ENCODE peak calls at places on chromosome 20, in nine cellular contexts. Z is suprapubic skin, M is sigmoid colon, K is uterus, C is PC-9, Y is GM23248, E is ovary, D is BE2C, W is HCT116. S is an unnamed sample. For H3K4me1, the result is how much of the 10 kb centered on the place peaks cover.

GRCh38 chr20:33656010-33656782 is 5.9 kb upstream of the C20orf144 start:
- DNase-seq in Z (no peak), M (peak), K (no peak), C (no peak), Y (no peak), E (peak), D (no peak), W (no peak), S (no peak)

GRCh38 chr20:25985597-25985996 is 288.9 kb upstream of the ZNF337 start:
- DNase-seq in Z (no peak), M (no peak), K (no peak), C (no peak), Y (no peak), E (no peak), D (no peak), W (no peak), S (no peak)

GRCh38 chr20:8306916-8307315 is 174.8 kb downstream of the PLCB1 start:
- DNase-seq in Z (no peak), M (no peak), K (no peak), C (no peak), Y (no peak), E (no peak), D (peak), W (no peak), S (no peak)

GRCh38 chr20:6765469-6766058 is 1.9 kb upstream of the BMP2 start:
- DNase-seq in Z (no peak), M (no peak), K (no peak), C (peak), Y (peak), E (no peak), D (no peak), W (peak), S (no peak)

GRCh38 chr20:5156670-5157448 is 30.1 kb downstream of the CDS2 start:
- DNase-seq in Z (no peak), M (no peak), K (no peak), C (peak), Y (peak), E (no peak), D (no peak), W (peak), S (no peak)

GRCh38 chr20:36572701-36573102 is 695 bp upstream of the TGIF2 start:
- DNase-seq in Z (no peak), M (no peak), K (no peak), C (no peak), Y (peak), E (peak), D (no peak), W (no peak), S (no peak)

GRCh38 chr20:23441850-23442313 is 2.4 kb downstream of the CSTL1 start:
- DNase-seq in Z (no peak), M (peak), K (peak), C (peak), Y (peak), E (peak), D (peak), W (peak), S (no peak)

GRCh38 chr20:38610521-38610920 is 8.9 kb downstream of the ARHGAP40 start:
- DNase-seq in Z (no peak), M (no peak), K (no peak), C (peak), Y (peak), E (no peak), D (no peak), W (no peak), S (no peak)

GRCh38 chr20:19423097-19423891 is 210.9 kb downstream of the SLC24A3 start:
- DNase-seq in Z (no peak), M (no peak), K (no peak), C (no peak), Y (no peak), E (no peak), D (no peak), W (no peak), S (no peak)

GRCh38 chr20:24732599-24732998 is 216.5 kb upstream of the CST7 start:
- DNase-seq in Z (no peak), M (no peak), K (no peak), C (no peak), Y (no peak), E (no peak), D (no peak), W (no peak), S (no peak)

GRCh38 chr20:36311141-36311853 is 5.2 kb downstream of the DLGAP4 start:
- DNase-seq in Z (peak), M (peak), K (no peak), C (no peak), Y (peak), E (no peak), D (no peak), W (no peak), S (peak)

GRCh38 chr20:39021748-39022147 is 59.6 kb downstream of the DHX35 start:
- DNase-seq in Z (no peak), M (no peak), K (no peak), C (no peak), Y (no peak), E (no peak), D (no peak), W (no peak), S (no peak)

GRCh38 chr20:61601853-61602252 is 349.8 kb downstream of the CDH4 start:
- DNase-seq in Z (no peak), M (no peak), K (no peak), C (no peak), Y (no peak), E (no peak), D (no peak), W (no peak), S (no peak)

GRCh38 chr20:59866338-59866737 is 67.1 kb downstream of the SYCP2 start:
- DNase-seq in Z (no peak), M (no peak), K (no peak), C (no peak), Y (peak), E (no peak), D (no peak), W (no peak), S (no peak)

GRCh38 chr20:60857708-60858107 is 394.4 kb upstream of the CDH4 start:
- DNase-seq in Z (no peak), M (no peak), K (no peak), C (no peak), Y (peak), E (no peak), D (no peak), W (no peak), S (no peak)

GRCh38 chr20:16135630-16136029 is 437.6 kb downstream of the KIF16B start:
- DNase-seq in Z (no peak), M (no peak), K (no peak), C (no peak), Y (no peak), E (no peak), D (no peak), W (no peak), S (no peak)

GRCh38 chr20:40081653-40082052 is 607.4 kb downstream of the MAFB start:
- DNase-seq in Z (no peak), M (no peak), K (no peak), C (no peak), Y (no peak), E (no peak), D (no peak), W (no peak), S (no peak)

GRCh38 chr20:47576516-47577033 is 74.9 kb downstream of the NCOA3 start:
- DNase-seq in Z (no peak), M (peak), K (peak), C (peak), Y (peak), E (peak), D (peak), W (peak), S (no peak)

GRCh38 chr20:10654630-10655029 is 19.2 kb downstream of the JAG1 start:
- DNase-seq in Z (peak), M (no peak), K (no peak), C (no peak), Y (no peak), E (no peak), D (peak), W (no peak), S (no peak)

GRCh38 chr20:15700147-15700765 is 873.0 kb downstream of the KIF16B start:
- DNase-seq in Z (no peak), M (no peak), K (no peak), C (peak), Y (no peak), E (no peak), D (peak), W (no peak), S (no peak)

GRCh38 chr20:58235010-58235409 is 6.6 kb upstream of the ANKRD60 start:
- DNase-seq in Z (no peak), M (no peak), K (no peak), C (no peak), Y (no peak), E (no peak), D (no peak), W (no peak), S (no peak)

GRCh38 chr20:10662151-10662550 is 11.6 kb downstream of the JAG1 start:
- DNase-seq in Z (no peak), M (no peak), K (peak), C (no peak), Y (no peak), E (no peak), D (no peak), W (no peak), S (no peak)

GRCh38 chr20:33211817-33212424 is 5.2 kb upstream of the BPIFA3 start:
- DNase-seq in Z (no peak), M (no peak), K (no peak), C (peak), Y (peak), E (no peak), D (peak), W (peak), S (no peak)

GRCh38 chr20:50320910-50321796 is 130.5 kb downstream of the CEBPB start:
- DNase-seq in Z (peak), M (peak), K (peak), C (peak), Y (peak), E (peak), D (peak), W (peak), S (peak)

GRCh38 chr20:35145141-35145564 is 2.0 kb downstream of the EDEM2 start:
- DNase-seq in Z (no peak), M (no peak), K (peak), C (peak), Y (peak), E (no peak), D (no peak), W (peak), S (peak)

GRCh38 chr20:57310821-57311514 is 18.6 kb upstream of the SPO11 start:
- DNase-seq in Z (no peak), M (no peak), K (no peak), C (no peak), Y (no peak), E (no peak), D (no peak), W (no peak), S (peak)

GRCh38 chr20:43800186-43800585 is 73.4 kb upstream of the GTSF1L start:
- DNase-seq in Z (no peak), M (no peak), K (no peak), C (no peak), Y (no peak), E (no peak), D (no peak), W (no peak), S (peak)

GRCh38 chr20:33857722-33858563 is 46.8 kb downstream of the CHMP4B start:
- DNase-seq in Z (no peak), M (no peak), K (no peak), C (no peak), Y (no peak), E (no peak), D (no peak), W (no peak), S (no peak)

GRCh38 chr20:56517211-56517610 is 7.3 kb upstream of the FAM209A start:
- DNase-seq in Z (peak), M (no peak), K (no peak), C (no peak), Y (no peak), E (no peak), D (no peak), W (no peak), S (peak)

GRCh38 chr20:37925265-37926165 is 22.6 kb downstream of the VSTM2L start:
- DNase-seq in Z (no peak), M (no peak), K (no peak), C (no peak), Y (no peak), E (no peak), D (no peak), W (no peak), S (peak)

GRCh38 chr20:8187740-8188139 is 55.7 kb downstream of the PLCB1 start:
- DNase-seq in Z (no peak), M (no peak), K (no peak), C (no peak), Y (no peak), E (no peak), D (no peak), W (no peak), S (no peak)

GRCh38 chr20:1927217-1927616 is 32.0 kb downstream of the SIRPA start:
- DNase-seq in Z (no peak), M (no peak), K (no peak), C (no peak), Y (no peak), E (no peak), D (no peak), W (no peak), S (no peak)

GRCh38 chr20:46973801-46974200 is 79.2 kb downstream of the EYA2 start:
- DNase-seq in Z (no peak), M (no peak), K (no peak), C (no peak), Y (no peak), E (no peak), D (no peak), W (no peak), S (no peak)

GRCh38 chr20:15556869-15557268 is 1016.4 kb downstream of the KIF16B start:
- DNase-seq in Z (no peak), M (no peak), K (no peak), C (no peak), Y (no peak), E (no peak), D (no peak), W (no peak), S (no peak)

GRCh38 chr20:34397096-34397495 is 34.0 kb downstream of the ITCH start:
- DNase-seq in Z (no peak), M (no peak), K (no peak), C (no peak), Y (no peak), E (no peak), D (no peak), W (no peak), S (no peak)

GRCh38 chr20:843908-844307 is 10.4 kb downstream of the FAM110A start:
- DNase-seq in Z (no peak), M (no peak), K (no peak), C (no peak), Y (no peak), E (no peak), D (no peak), W (no peak), S (no peak)
- H3K4me1 ChIP-seq in Z (half or more), M (under half), K (under half), C (under half), Y (under half), E (under half), D (under half), W (under half), S (under half)

GRCh38 chr20:17648306-17648646 is 33.8 kb downstream of the RRBP1 start:
- DNase-seq in Z (peak), M (peak), K (no peak), C (no peak), Y (no peak), E (no peak), D (no peak), W (no peak), S (no peak)
- H3K4me1 ChIP-seq in Z (half or more), M (half or more), K (under half), C (under half), Y (under half), E (under half), D (under half), W (under half), S (under half)

GRCh38 chr20:3240776-3241363 is 1.9 kb upstream of the SLC4A11 start:
- DNase-seq in Z (no peak), M (no peak), K (no peak), C (no peak), Y (no peak), E (no peak), D (no peak), W (no peak), S (no peak)

GRCh38 chr20:3237958-3238615 is 903 bp downstream of the SLC4A11 start:
- DNase-seq in Z (no peak), M (no peak), K (no peak), C (no peak), Y (no peak), E (no peak), D (no peak), W (no peak), S (peak)

GRCh38 chr20:3239026-3239866 is at the start of gene SLC4A11:
- DNase-seq in Z (no peak), M (no peak), K (no peak), C (peak), Y (peak), E (no peak), D (peak), W (peak), S (peak)

GRCh38 chr20:3238616-3239025 is 369 bp downstream of the SLC4A11 start:
- DNase-seq in Z (no peak), M (no peak), K (no peak), C (no peak), Y (peak), E (no peak), D (no peak), W (no peak), S (peak)

DNA sequence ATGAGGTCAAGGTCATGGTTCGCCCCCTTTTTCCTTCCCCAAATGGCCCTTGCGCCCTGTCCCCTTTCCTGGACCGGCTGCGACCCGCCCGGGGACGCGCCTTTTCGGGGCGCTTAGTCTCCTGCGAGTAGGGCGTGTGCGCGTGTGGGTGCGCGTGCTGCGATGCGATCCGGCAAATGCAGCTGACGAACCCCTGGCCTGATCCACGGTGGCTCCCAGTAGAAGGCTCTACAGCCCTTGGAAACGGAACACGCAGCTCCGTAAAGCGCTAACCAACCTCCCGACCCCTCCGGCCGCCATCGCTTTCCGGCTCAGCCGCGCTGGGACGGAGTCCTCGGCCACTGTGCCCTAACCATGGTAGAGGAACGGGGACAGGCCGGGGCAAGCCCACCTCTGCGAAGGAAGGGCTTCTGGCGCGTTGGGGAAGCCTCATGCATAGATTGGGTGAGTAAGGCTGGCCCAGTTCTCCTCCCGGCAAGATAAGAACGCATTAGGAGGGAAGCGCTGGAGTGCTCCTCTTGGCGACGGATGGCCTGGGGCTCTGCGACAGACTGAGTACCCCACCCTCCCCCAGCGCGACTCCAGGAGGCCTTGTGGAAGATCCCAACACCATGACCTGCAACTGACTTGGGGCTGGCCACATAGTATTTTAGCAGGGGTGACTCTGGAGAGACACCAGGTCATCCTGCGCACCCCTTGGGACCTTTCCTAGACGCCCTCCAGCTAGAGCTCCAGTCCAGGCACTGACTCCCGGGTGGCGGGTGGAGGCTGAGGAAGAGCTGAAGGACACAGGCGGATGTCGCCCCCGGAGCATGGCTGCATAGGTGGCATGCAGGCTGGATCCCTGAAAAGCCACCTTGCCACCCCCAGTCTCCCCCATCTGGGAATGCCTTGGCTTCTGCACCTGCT is 1.1 kb upstream of the SLC4A11 start:
- DNase-seq in Z (no peak), M (no peak), K (no peak), C (no peak), Y (peak), E (no peak), D (no peak), W (no peak), S (peak)
- H3K4me1 ChIP-seq in Z (under half), M (under half), K (under half), C (under half), Y (under half), E (under half), D (under half), W (under half), S (under half)

GRCh38 chr20:62784497-62784896 is 11.8 kb upstream of the MRGBP start:
- DNase-seq in Z (no peak), M (no peak), K (no peak), C (no peak), Y (no peak), E (no peak), D (no peak), W (no peak), S (no peak)
- H3K4me1 ChIP-seq in Z (under half), M (under half), K (under half), C (under half), Y (under half), E (under half), D (under half), W (under half), S (under half)

GRCh38 chr20:49278036-49278816 is at the start of gene ZNFX1:
- DNase-seq in Z (peak), M (peak), K (peak), C (peak), Y (peak), E (peak), D (peak), W (peak), S (peak)

GRCh38 chr20:49281059-49281912 is 3.4 kb upstream of the ZNFX1 start:
- DNase-seq in Z (no peak), M (no peak), K (no peak), C (peak), Y (peak), E (no peak), D (peak), W (no peak), S (no peak)

GRCh38 chr20:49280463-49281058 is 2.7 kb upstream of the ZNFX1 start:
- DNase-seq in Z (no peak), M (no peak), K (no peak), C (no peak), Y (peak), E (no peak), D (no peak), W (no peak), S (no peak)

GRCh38 chr20:49278817-49279676 is 1.2 kb upstream of the ZNFX1 start:
- DNase-seq in Z (peak), M (no peak), K (peak), C (peak), Y (peak), E (peak), D (no peak), W (no peak), S (no peak)

DNA sequence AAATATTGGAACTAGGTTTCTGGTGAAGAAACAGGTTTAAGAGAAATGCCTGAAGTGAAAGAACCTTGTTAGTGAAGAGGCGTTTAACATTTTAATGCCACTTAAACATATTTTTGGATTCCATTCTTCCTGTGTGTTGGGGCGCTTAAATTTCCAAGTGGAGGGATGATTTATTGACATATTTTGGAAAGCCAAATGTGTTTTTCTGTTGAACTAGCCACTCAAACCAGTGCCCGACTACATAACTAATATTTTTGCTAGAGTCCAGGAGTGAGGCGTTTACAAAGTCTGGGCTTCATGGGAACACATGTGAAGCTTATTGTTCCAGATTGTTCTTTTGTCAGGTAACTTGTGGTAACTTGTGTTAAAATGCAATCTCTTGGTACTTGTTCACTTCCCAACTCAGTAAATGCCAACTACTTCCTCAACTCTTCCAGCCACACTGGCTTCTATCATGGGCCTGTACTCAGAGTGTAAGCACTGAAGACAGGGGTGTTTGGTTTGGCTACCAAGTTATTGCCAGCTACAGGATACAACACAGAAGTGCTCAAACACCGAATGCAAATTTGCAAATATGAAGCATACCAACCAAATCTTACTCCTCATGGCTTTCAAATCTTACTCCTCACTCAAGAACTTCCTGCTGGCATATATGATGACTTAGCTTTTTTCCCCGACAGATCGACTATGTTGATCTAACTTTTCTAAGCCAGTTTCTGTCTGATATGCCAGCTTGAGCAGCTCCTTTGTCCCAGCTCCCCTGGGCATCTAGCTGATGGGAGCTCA is 2.0 kb upstream of the ZNFX1 start:
- DNase-seq in Z (no peak), M (no peak), K (no peak), C (peak), Y (peak), E (no peak), D (no peak), W (no peak), S (no peak)
- H3K4me1 ChIP-seq in Z (half or more), M (half or more), K (under half), C (half or more), Y (under half), E (under half), D (under half), W (under half), S (half or more)

S was measured in RWPE2.